ENCODE peak calls at places on chromosomes 2 and 18, in six cellular contexts. One of them, this sample, is unnamed.

GRCh38 chr2:29443627-29444026 is 328.4 kb downstream of the CLIP4 start:
- ATAC-seq in upper lobe of left lung: no peak
- ATAC-seq in GM23338: no peak
- ATAC-seq in HCT116: no peak
- ATAC-seq in GM12878: no peak
- ATAC-seq in Panc1: no peak
- ATAC-seq in this sample: no peak

GRCh38 chr2:157830696-157831570 is 45.2 kb downstream of the ACVR1 start:
- ATAC-seq in upper lobe of left lung: peak; percentile 50
- ATAC-seq in GM23338: no peak
- ATAC-seq in GM12878: no peak
- ATAC-seq in Panc1: peak; percentile 83
- ATAC-seq in HCT116: peak; percentile 85
- ATAC-seq in this sample: peak; percentile 88

GRCh38 chr18:44856157-44856556 is 175.5 kb downstream of the SETBP1 start:
- ATAC-seq in GM23338: no peak
- ATAC-seq in GM12878: no peak
- ATAC-seq in upper lobe of left lung: no peak
- ATAC-seq in HCT116: no peak
- ATAC-seq in Panc1: no peak
- ATAC-seq in this sample: no peak

GRCh38 chr2:164625378-164625971 is 4.2 kb upstream of the GRB14 start:
- ATAC-seq in upper lobe of left lung: no peak
- ATAC-seq in GM12878: no peak
- ATAC-seq in HCT116: no peak
- ATAC-seq in GM23338: no peak
- ATAC-seq in Panc1: no peak
- ATAC-seq in this sample: no peak

GRCh38 chr2:85269959-85270358 is 57.8 kb downstream of the TGOLN2 start:
- ATAC-seq in GM23338: no peak
- ATAC-seq in upper lobe of left lung: no peak
- ATAC-seq in GM12878: no peak
- ATAC-seq in Panc1: no peak
- ATAC-seq in HCT116: no peak
- ATAC-seq in this sample: no peak

GRCh38 chr18:11669271-11669947 is 19.7 kb upstream of the GNAL start:
- ATAC-seq in upper lobe of left lung: no peak
- ATAC-seq in Panc1: no peak
- ATAC-seq in GM12878: no peak
- ATAC-seq in GM23338: peak; percentile 19
- ATAC-seq in HCT116: no peak
- ATAC-seq in this sample: no peak

GRCh38 chr2:169116307-169116706 is 46.9 kb downstream of the DHRS9 start:
- ATAC-seq in GM23338: no peak
- ATAC-seq in GM12878: no peak
- ATAC-seq in Panc1: no peak
- ATAC-seq in HCT116: no peak
- ATAC-seq in upper lobe of left lung: no peak
- ATAC-seq in this sample: no peak

GRCh38 chr18:63175264-63175663 is 144.3 kb downstream of the BCL2 start:
- ATAC-seq in GM23338: no peak
- ATAC-seq in Panc1: no peak
- ATAC-seq in GM12878: peak; percentile 61
- ATAC-seq in upper lobe of left lung: no peak
- ATAC-seq in HCT116: no peak
- ATAC-seq in this sample: no peak

GRCh38 chr2:63855418-63856301 is 14.0 kb downstream of the UGP2 start:
- ATAC-seq in Panc1: no peak
- ATAC-seq in upper lobe of left lung: no peak
- ATAC-seq in HCT116: no peak
- ATAC-seq in GM12878: no peak
- ATAC-seq in GM23338: no peak
- ATAC-seq in this sample: no peak

GRCh38 chr2:236631361-236632291 is 62.0 kb downstream of the ACKR3 start:
- ATAC-seq in upper lobe of left lung: no peak
- ATAC-seq in GM12878: no peak
- ATAC-seq in HCT116: no peak
- ATAC-seq in Panc1: no peak
- ATAC-seq in GM23338: no peak
- ATAC-seq in this sample: no peak

GRCh38 chr2:103161456-103162289 is 399.8 kb downstream of the TMEM182 start:
- ATAC-seq in GM23338: peak; percentile 75
- ATAC-seq in Panc1: peak; percentile 81
- ATAC-seq in upper lobe of left lung: no peak
- ATAC-seq in GM12878: peak; percentile 80
- ATAC-seq in HCT116: no peak
- ATAC-seq in this sample: no peak

GRCh38 chr2:41736105-41736567 is 311.7 kb upstream of the PKDCC start:
- ATAC-seq in upper lobe of left lung: peak; percentile 11
- ATAC-seq in GM23338: no peak
- ATAC-seq in Panc1: no peak
- ATAC-seq in HCT116: no peak
- ATAC-seq in GM12878: peak; percentile 95
- ATAC-seq in this sample: no peak

GRCh38 chr2:164779383-164780057 is 62.1 kb downstream of the COBLL1 start:
- ATAC-seq in GM23338: no peak
- ATAC-seq in HCT116: no peak
- ATAC-seq in GM12878: no peak
- ATAC-seq in upper lobe of left lung: no peak
- ATAC-seq in Panc1: no peak
- ATAC-seq in this sample: no peak

GRCh38 chr2:60977562-60977895 is 40.0 kb upstream of the PEX13 start:
- ATAC-seq in upper lobe of left lung: no peak
- ATAC-seq in GM23338: no peak
- ATAC-seq in GM12878: no peak
- ATAC-seq in HCT116: no peak
- ATAC-seq in Panc1: no peak
- ATAC-seq in this sample: no peak

GRCh38 chr2:9760069-9760910 is 83.0 kb upstream of the TAF1B start:
- ATAC-seq in HCT116: no peak
- ATAC-seq in GM12878: no peak
- ATAC-seq in GM23338: no peak
- ATAC-seq in Panc1: no peak
- ATAC-seq in upper lobe of left lung: no peak
- ATAC-seq in this sample: no peak

GRCh38 chr18:75162467-75162866 is 46.5 kb downstream of the PTGR3 start:
- ATAC-seq in HCT116: no peak
- ATAC-seq in GM12878: no peak
- ATAC-seq in GM23338: no peak
- ATAC-seq in Panc1: no peak
- ATAC-seq in upper lobe of left lung: no peak
- ATAC-seq in this sample: peak; percentile 37

DNA sequence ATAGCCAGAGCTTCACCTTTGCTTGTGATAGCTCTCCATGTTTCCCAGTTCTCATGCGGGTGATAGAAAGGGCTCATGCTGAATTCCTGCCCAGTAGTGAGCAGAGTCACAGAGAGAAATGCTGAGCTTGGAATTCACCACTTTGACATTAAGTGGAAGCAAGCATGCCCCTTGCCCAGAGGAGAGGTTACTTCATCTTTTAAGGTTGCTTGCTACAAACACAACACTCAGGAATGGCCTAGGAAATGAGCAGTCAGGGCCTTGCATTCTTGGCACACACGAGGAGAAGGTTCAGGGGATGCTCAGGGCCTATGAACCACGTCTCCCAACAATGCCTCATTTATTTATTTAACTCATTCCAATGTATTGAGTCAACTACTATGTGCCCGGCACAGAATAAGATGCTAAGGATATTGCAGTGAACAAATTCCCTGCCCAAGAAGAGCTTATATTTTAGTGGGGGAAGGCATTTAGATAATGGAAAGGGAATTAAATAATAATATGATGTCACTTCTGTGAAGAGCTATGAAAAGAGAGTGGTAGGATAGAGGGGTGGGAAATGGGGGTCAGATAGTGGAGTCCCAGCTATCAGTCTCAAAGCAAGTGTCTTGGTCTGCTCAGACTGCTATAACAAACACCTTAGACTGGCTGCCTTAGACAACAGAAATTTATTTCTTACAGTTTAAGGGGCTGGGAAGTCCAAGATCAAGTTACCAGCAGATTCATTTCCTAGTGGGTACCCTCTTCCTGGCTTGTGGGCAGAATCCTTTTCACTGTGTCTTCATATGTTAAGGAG is 42.1 kb downstream of the DDX18 start:
- ATAC-seq in Panc1: peak; percentile 98
- ATAC-seq in HCT116: peak; percentile 92
- ATAC-seq in upper lobe of left lung: no peak
- ATAC-seq in GM12878: no peak
- ATAC-seq in GM23338: no peak
- ATAC-seq in this sample: no peak
- TF ChIP-seq POLR2AphosphoS5 in Panc1: no peak
- TF ChIP-seq POLR2AphosphoS5 in HCT116: no peak
- TF ChIP-seq POLR2AphosphoS5 in upper lobe of left lung: no peak
- TF ChIP-seq POLR2AphosphoS5 in GM12878: no peak
- TF ChIP-seq POLR2AphosphoS5 in GM23338: no peak
- TF ChIP-seq POLR2AphosphoS5 in this sample: no peak

GRCh38 chr2:204898928-204899640 is 353.8 kb downstream of the PARD3B start:
- ATAC-seq in Panc1: no peak
- ATAC-seq in HCT116: no peak
- ATAC-seq in upper lobe of left lung: no peak
- ATAC-seq in GM12878: no peak
- ATAC-seq in GM23338: no peak
- ATAC-seq in this sample: no peak

GRCh38 chr2:204900910-204901309 is 355.6 kb downstream of the PARD3B start:
- ATAC-seq in GM23338: no peak
- ATAC-seq in GM12878: no peak
- ATAC-seq in HCT116: no peak
- ATAC-seq in upper lobe of left lung: no peak
- ATAC-seq in Panc1: no peak
- ATAC-seq in this sample: no peak

GRCh38 chr2:204901591-204901990 is 356.3 kb downstream of the PARD3B start:
- ATAC-seq in Panc1: no peak
- ATAC-seq in GM23338: no peak
- ATAC-seq in HCT116: no peak
- ATAC-seq in upper lobe of left lung: no peak
- ATAC-seq in GM12878: peak; percentile 16
- ATAC-seq in this sample: no peak

GRCh38 chr2:204899983-204900382 is 354.7 kb downstream of the PARD3B start:
- ATAC-seq in upper lobe of left lung: no peak
- ATAC-seq in GM23338: no peak
- ATAC-seq in HCT116: no peak
- ATAC-seq in GM12878: peak; percentile 60
- ATAC-seq in Panc1: no peak
- ATAC-seq in this sample: no peak

GRCh38 chr2:204900487-204900886 is 355.2 kb downstream of the PARD3B start:
- ATAC-seq in Panc1: no peak
- ATAC-seq in GM23338: no peak
- ATAC-seq in HCT116: no peak
- ATAC-seq in GM12878: no peak
- ATAC-seq in upper lobe of left lung: no peak
- ATAC-seq in this sample: no peak
- TF ChIP-seq POLR2AphosphoS5 in Panc1: no peak
- TF ChIP-seq POLR2AphosphoS5 in GM23338: no peak
- TF ChIP-seq POLR2AphosphoS5 in HCT116: no peak
- TF ChIP-seq POLR2AphosphoS5 in GM12878: no peak
- TF ChIP-seq POLR2AphosphoS5 in upper lobe of left lung: no peak
- TF ChIP-seq POLR2AphosphoS5 in this sample: no peak

GRCh38 chr2:38462121-38462634 is 85.1 kb upstream of the ATL2 start:
- ATAC-seq in upper lobe of left lung: peak; percentile 35
- ATAC-seq in GM12878: no peak
- ATAC-seq in Panc1: peak; percentile 90
- ATAC-seq in HCT116: peak; percentile 86
- ATAC-seq in GM23338: no peak
- ATAC-seq in this sample: peak; percentile 56
- TF ChIP-seq POLR2AphosphoS5 in upper lobe of left lung: no peak
- TF ChIP-seq POLR2AphosphoS5 in GM12878: no peak
- TF ChIP-seq POLR2AphosphoS5 in Panc1: no peak
- TF ChIP-seq POLR2AphosphoS5 in HCT116: peak; percentile 31
- TF ChIP-seq POLR2AphosphoS5 in GM23338: no peak
- TF ChIP-seq POLR2AphosphoS5 in this sample: peak; percentile 71

DNA sequence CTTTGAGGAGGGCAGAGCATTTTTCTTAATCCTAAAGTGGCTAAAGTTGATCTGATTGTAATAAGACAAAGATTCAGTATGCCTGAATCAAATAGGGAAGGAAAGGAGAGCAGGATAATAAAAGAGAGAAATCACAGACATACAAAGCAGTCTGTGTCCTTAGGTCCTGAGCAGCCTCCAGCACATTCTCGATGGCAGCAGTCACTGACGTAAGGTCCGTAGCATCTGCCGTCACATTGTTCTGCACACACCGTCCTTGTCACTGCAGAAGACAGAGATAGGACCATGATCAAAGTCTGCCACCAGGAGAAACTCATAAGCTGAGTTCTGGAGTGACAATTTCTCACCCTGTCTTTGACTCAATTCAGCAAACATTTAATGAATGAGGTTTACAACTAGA is 813.7 kb downstream of the ERBB4 start:
- ATAC-seq in upper lobe of left lung: no peak
- ATAC-seq in GM12878: no peak
- ATAC-seq in Panc1: no peak
- ATAC-seq in GM23338: no peak
- ATAC-seq in HCT116: no peak
- ATAC-seq in this sample: no peak
- TF ChIP-seq POLR2AphosphoS5 in upper lobe of left lung: no peak
- TF ChIP-seq POLR2AphosphoS5 in GM12878: no peak
- TF ChIP-seq POLR2AphosphoS5 in Panc1: no peak
- TF ChIP-seq POLR2AphosphoS5 in GM23338: no peak
- TF ChIP-seq POLR2AphosphoS5 in HCT116: no peak
- TF ChIP-seq POLR2AphosphoS5 in this sample: no peak

DNA sequence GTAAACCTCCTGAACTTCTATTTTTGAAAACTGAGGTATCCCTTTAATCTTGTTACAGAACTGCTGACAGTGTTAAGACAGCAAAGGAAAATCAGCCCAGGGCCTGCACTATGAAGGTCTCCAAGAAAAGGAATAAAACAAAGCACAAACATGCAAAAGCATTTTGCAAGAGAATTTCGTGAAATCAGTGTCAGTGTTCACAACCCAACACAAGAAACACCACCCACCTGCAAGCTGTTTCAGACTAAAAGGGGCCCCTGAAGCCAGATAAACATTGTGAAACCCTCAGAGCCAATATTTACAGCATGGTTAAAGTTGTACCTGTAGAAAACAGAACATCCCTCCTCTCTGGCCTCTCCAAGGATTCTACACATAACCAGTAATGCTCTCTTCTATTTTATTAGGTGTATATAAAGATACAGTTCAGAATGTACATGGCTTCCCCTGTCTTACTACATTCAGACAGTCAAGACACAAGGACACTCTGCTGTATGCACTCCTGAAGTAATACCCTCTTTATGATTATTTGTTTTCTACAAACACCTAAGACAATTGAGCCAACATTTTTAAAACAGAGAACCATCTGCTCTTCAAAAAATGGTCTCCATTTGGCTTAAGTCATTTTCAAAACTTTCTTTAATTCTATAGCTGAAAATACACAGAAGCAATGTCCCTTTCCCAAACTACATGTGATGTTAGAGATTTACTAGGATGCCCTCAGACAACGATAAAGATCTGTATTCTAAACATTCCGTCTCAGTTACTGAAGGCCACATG is 149.5 kb upstream of the ZFP36L2 start:
- ATAC-seq in GM12878: no peak
- ATAC-seq in Panc1: no peak
- ATAC-seq in GM23338: no peak
- ATAC-seq in HCT116: no peak
- ATAC-seq in upper lobe of left lung: no peak
- ATAC-seq in this sample: peak; percentile 51
- TF ChIP-seq POLR2AphosphoS5 in GM12878: no peak
- TF ChIP-seq POLR2AphosphoS5 in Panc1: no peak
- TF ChIP-seq POLR2AphosphoS5 in GM23338: no peak
- TF ChIP-seq POLR2AphosphoS5 in HCT116: no peak
- TF ChIP-seq POLR2AphosphoS5 in upper lobe of left lung: no peak
- TF ChIP-seq POLR2AphosphoS5 in this sample: no peak

GRCh38 chr2:135980450-135981080 is 4.9 kb downstream of the DARS1 start:
- ATAC-seq in GM12878: peak; percentile 30
- ATAC-seq in HCT116: no peak
- ATAC-seq in upper lobe of left lung: no peak
- ATAC-seq in Panc1: no peak
- ATAC-seq in GM23338: no peak
- ATAC-seq in this sample: no peak
- TF ChIP-seq POLR2AphosphoS5 in GM12878: no peak
- TF ChIP-seq POLR2AphosphoS5 in HCT116: no peak
- TF ChIP-seq POLR2AphosphoS5 in upper lobe of left lung: no peak
- TF ChIP-seq POLR2AphosphoS5 in Panc1: no peak
- TF ChIP-seq POLR2AphosphoS5 in GM23338: no peak
- TF ChIP-seq POLR2AphosphoS5 in this sample: peak; percentile 37

This sample was measured in gastroesophageal sphincter.